ENCODE peak calls at places on chromosomes 13 and 19, in ten cellular contexts. W, U, D, E, X, K, C, Z, O and J are unnamed samples.

GRCh38 chr19:47704024-47704423 is 9.2 kb upstream of the EHD2 start:
- DNase-seq in W (no peak), U (peak), D (no peak), E (peak), X (no peak), K (no peak), C (no peak), Z (no peak), O (no peak), J (peak)

GRCh38 chr19:10544753-10545251 is 1.1 kb downstream of the ATG4D start:
- DNase-seq in W (no peak), U (no peak), D (no peak), E (no peak), X (no peak), K (peak), C (no peak), Z (no peak), O (no peak), J (no peak)

GRCh38 chr19:3029070-3029923 is at the start of gene TLE2:
- DNase-seq in W (no peak), U (no peak), D (no peak), E (no peak), X (no peak), K (peak), C (no peak), Z (no peak), O (peak), J (no peak)

GRCh38 chr13:95301947-95302386 is 716 bp upstream of the ABCC4 start:
- DNase-seq in W (no peak), U (peak), D (no peak), E (peak), X (no peak), K (no peak), C (no peak), Z (no peak), O (no peak), J (peak)

GRCh38 chr19:6590458-6591319 is at the start of gene CD70:
- DNase-seq in W (no peak), U (no peak), D (no peak), E (no peak), X (no peak), K (peak), C (peak), Z (no peak), O (peak), J (no peak)

GRCh38 chr13:74132152-74132767 is 1.9 kb downstream of the KLF12 start:
- DNase-seq in W (no peak), U (peak), D (no peak), E (peak), X (peak), K (no peak), C (no peak), Z (no peak), O (no peak), J (peak)

GRCh38 chr19:38597075-38597474 is 20.7 kb downstream of the MAP4K1 start:
- DNase-seq in W (no peak), U (no peak), D (no peak), E (no peak), X (no peak), K (no peak), C (no peak), Z (no peak), O (no peak), J (no peak)

GRCh38 chr13:86846501-86846900 is 824.7 kb upstream of the SLITRK5 start:
- DNase-seq in W (no peak), U (no peak), D (no peak), E (no peak), X (no peak), K (no peak), C (no peak), Z (no peak), O (no peak), J (peak)

GRCh38 chr13:80313668-80314278 is 27.2 kb downstream of the SPRY2 start:
- DNase-seq in W (no peak), U (no peak), D (no peak), E (no peak), X (no peak), K (no peak), C (no peak), Z (no peak), O (no peak), J (no peak)

GRCh38 chr19:34365463-34366401 is 736 bp downstream of the GPI start:
- DNase-seq in W (no peak), U (peak), D (peak), E (no peak), X (peak), K (peak), C (peak), Z (no peak), O (peak), J (peak)

GRCh38 chr13:112510002-112510780 is 77.8 kb downstream of the TUBGCP3 start:
- DNase-seq in W (peak), U (peak), D (no peak), E (peak), X (peak), K (peak), C (peak), Z (no peak), O (no peak), J (peak)

GRCh38 chr19:44304659-44305193 is at the start of gene ZNF235:
- DNase-seq in W (peak), U (peak), D (peak), E (peak), X (peak), K (peak), C (peak), Z (peak), O (peak), J (peak)

GRCh38 chr13:102993348-102993747 is 72.9 kb downstream of the SLC10A2 start:
- DNase-seq in W (no peak), U (no peak), D (no peak), E (no peak), X (no peak), K (no peak), C (no peak), Z (no peak), O (no peak), J (no peak)

GRCh38 chr19:5501907-5502306 is 46.7 kb downstream of the ZNRF4 start:
- DNase-seq in W (no peak), U (no peak), D (no peak), E (no peak), X (no peak), K (no peak), C (no peak), Z (no peak), O (no peak), J (no peak)

GRCh38 chr13:109100705-109101104 is 471.3 kb downstream of the MYO16 start:
- DNase-seq in W (no peak), U (no peak), D (no peak), E (no peak), X (no peak), K (no peak), C (no peak), Z (no peak), O (no peak), J (peak)

GRCh38 chr19:10749435-10750384 is 31.8 kb downstream of the DNM2 start:
- DNase-seq in W (no peak), U (no peak), D (no peak), E (no peak), X (no peak), K (no peak), C (no peak), Z (no peak), O (no peak), J (no peak)

GRCh38 chr13:41222259-41222852 is 28.0 kb upstream of the KBTBD7 start:
- DNase-seq in W (no peak), U (peak), D (peak), E (peak), X (peak), K (peak), C (peak), Z (no peak), O (no peak), J (peak)

GRCh38 chr13:67119481-67119883 is 110.7 kb downstream of the PCDH9 start:
- DNase-seq in W (peak), U (peak), D (no peak), E (peak), X (peak), K (no peak), C (no peak), Z (no peak), O (no peak), J (peak)

GRCh38 chr13:67763316-67763715 is 533.2 kb upstream of the PCDH9 start:
- DNase-seq in W (no peak), U (no peak), D (no peak), E (no peak), X (no peak), K (no peak), C (no peak), Z (no peak), O (no peak), J (no peak)

GRCh38 chr19:34171539-34171876 is 796 bp upstream of the LSM14A start:
- DNase-seq in W (no peak), U (peak), D (no peak), E (peak), X (peak), K (no peak), C (peak), Z (no peak), O (no peak), J (peak)

GRCh38 chr19:43423779-43424178 is 9.1 kb downstream of the TEX101 start:
- DNase-seq in W (no peak), U (no peak), D (no peak), E (no peak), X (no peak), K (peak), C (no peak), Z (peak), O (no peak), J (no peak)

GRCh38 chr13:32010137-32010536 is 21.4 kb upstream of the FRY start:
- DNase-seq in W (no peak), U (no peak), D (no peak), E (peak), X (no peak), K (no peak), C (no peak), Z (no peak), O (no peak), J (no peak)

GRCh38 chr13:44879452-44880058 is 109.7 kb downstream of the NUFIP1 start:
- DNase-seq in W (peak), U (peak), D (no peak), E (peak), X (peak), K (peak), C (no peak), Z (no peak), O (no peak), J (peak)

GRCh38 chr13:31424130-31424729 is 224.5 kb downstream of the B3GLCT start:
- DNase-seq in W (peak), U (peak), D (peak), E (peak), X (peak), K (peak), C (peak), Z (peak), O (peak), J (peak)

GRCh38 chr13:29301027-29301426 is 294.5 kb downstream of the SLC7A1 start:
- DNase-seq in W (no peak), U (no peak), D (no peak), E (no peak), X (no peak), K (no peak), C (no peak), Z (no peak), O (no peak), J (no peak)
- TF ChIP-seq CTCF in W (no peak), U (no peak), D (no peak), E (no peak), X (no peak), K (no peak), C (no peak), Z (no peak), O (no peak), J (no peak)

GRCh38 chr19:51339687-51340656 is 2.0 kb downstream of the VSIG10L start:
- DNase-seq in W (peak), U (peak), D (peak), E (peak), X (peak), K (peak), C (peak), Z (peak), O (peak), J (peak)
- TF ChIP-seq CTCF in W (no peak), U (no peak), D (no peak), E (no peak), X (peak), K (peak), C (peak), Z (peak), O (peak), J (no peak)

GRCh38 chr19:35715355-35715809 is 2.4 kb upstream of the KMT2B start:
- DNase-seq in W (no peak), U (no peak), D (no peak), E (no peak), X (no peak), K (no peak), C (no peak), Z (no peak), O (no peak), J (no peak)

GRCh38 chr19:35715981-35716734 is 1.6 kb upstream of the KMT2B start:
- DNase-seq in W (no peak), U (peak), D (peak), E (peak), X (no peak), K (no peak), C (no peak), Z (peak), O (peak), J (peak)

GRCh38 chr19:35713904-35714440 is 3.8 kb upstream of the KMT2B start:
- DNase-seq in W (no peak), U (no peak), D (no peak), E (no peak), X (no peak), K (no peak), C (no peak), Z (no peak), O (no peak), J (no peak)

GRCh38 chr19:35712910-35713845 is 4.6 kb upstream of the KMT2B start:
- DNase-seq in W (no peak), U (no peak), D (no peak), E (no peak), X (no peak), K (no peak), C (no peak), Z (no peak), O (no peak), J (no peak)

DNA sequence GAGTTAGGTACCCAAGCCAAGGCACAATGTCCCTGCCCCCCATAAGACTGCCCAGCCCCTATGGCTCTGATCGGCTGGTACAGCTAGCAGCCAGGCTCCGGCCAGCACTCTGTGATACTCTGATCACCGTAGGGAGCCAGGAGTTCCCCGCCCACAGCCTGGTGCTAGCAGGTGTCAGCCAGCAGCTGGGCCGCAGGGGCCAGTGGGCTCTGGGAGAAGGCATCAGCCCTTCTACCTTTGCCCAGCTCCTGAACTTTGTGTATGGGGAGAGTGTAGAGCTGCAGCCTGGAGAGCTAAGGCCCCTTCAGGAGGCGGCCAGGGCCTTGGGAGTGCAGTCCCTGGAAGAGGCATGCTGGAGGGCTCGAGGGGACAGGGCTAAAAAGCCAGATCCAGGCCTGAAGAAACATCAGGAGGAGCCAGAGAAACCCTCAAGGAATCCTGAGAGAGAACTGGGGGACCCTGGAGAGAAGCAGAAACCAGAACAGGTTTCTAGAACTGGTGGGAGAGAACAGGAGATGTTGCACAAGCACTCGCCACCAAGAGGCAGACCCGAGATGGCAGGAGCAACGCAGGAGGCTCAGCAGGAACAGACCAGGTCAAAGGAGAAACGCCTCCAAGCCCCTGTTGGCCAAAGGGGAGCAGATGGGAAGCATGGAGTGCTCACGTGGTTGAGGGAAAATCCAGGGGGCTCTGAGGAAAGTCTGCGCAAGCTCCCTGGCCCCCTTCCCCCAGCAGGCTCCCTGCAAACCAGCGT is 3.0 kb upstream of the KMT2B start:
- DNase-seq in W (no peak), U (no peak), D (no peak), E (no peak), X (no peak), K (peak), C (no peak), Z (no peak), O (no peak), J (no peak)
- TF ChIP-seq CTCF in W (no peak), U (no peak), D (no peak), E (no peak), X (no peak), K (peak), C (no peak), Z (no peak), O (no peak), J (no peak)

GRCh38 chr19:8576273-8576993 is 809 bp downstream of the MYO1F start:
- DNase-seq in W (no peak), U (no peak), D (no peak), E (no peak), X (no peak), K (no peak), C (no peak), Z (no peak), O (no peak), J (no peak)
- TF ChIP-seq CTCF in W (no peak), U (no peak), D (no peak), E (no peak), X (no peak), K (no peak), C (no peak), Z (no peak), O (no peak), J (no peak)

GRCh38 chr19:29121684-29122083 is 91.3 kb downstream of the UQCRFS1 start:
- DNase-seq in W (no peak), U (no peak), D (no peak), E (no peak), X (peak), K (peak), C (peak), Z (no peak), O (peak), J (no peak)
- TF ChIP-seq CTCF in W (peak), U (peak), D (peak), E (no peak), X (peak), K (peak), C (peak), Z (no peak), O (peak), J (no peak)

GRCh38 chr13:23563085-23563484 is 7.1 kb upstream of the TNFRSF19 start:
- DNase-seq in W (no peak), U (no peak), D (no peak), E (no peak), X (no peak), K (no peak), C (no peak), Z (no peak), O (no peak), J (no peak)

GRCh38 chr13:23570099-23570926 is at the start of gene TNFRSF19:
- DNase-seq in W (no peak), U (peak), D (peak), E (peak), X (peak), K (peak), C (peak), Z (no peak), O (peak), J (peak)

GRCh38 chr13:23572836-23573235 is 2.6 kb downstream of the TNFRSF19 start:
- DNase-seq in W (no peak), U (no peak), D (no peak), E (no peak), X (no peak), K (no peak), C (no peak), Z (no peak), O (no peak), J (no peak)

GRCh38 chr13:23570931-23571330 is 719 bp downstream of the TNFRSF19 start:
- DNase-seq in W (no peak), U (peak), D (no peak), E (no peak), X (no peak), K (no peak), C (no peak), Z (no peak), O (no peak), J (peak)

GRCh38 chr13:23567792-23568480 is 2.3 kb upstream of the TNFRSF19 start:
- DNase-seq in W (no peak), U (no peak), D (no peak), E (peak), X (no peak), K (peak), C (peak), Z (no peak), O (no peak), J (no peak)
- TF ChIP-seq CTCF in W (no peak), U (no peak), D (peak), E (peak), X (no peak), K (peak), C (peak), Z (no peak), O (peak), J (peak)

GRCh38 chr13:111474136-111475002 is 153.9 kb downstream of the TEX29 start:
- DNase-seq in W (no peak), U (peak), D (no peak), E (peak), X (peak), K (peak), C (peak), Z (no peak), O (no peak), J (peak)
- TF ChIP-seq CTCF in W (peak), U (peak), D (peak), E (peak), X (peak), K (peak), C (peak), Z (peak), O (peak), J (peak)

GRCh38 chr13:50643055-50643454 is 200.4 kb downstream of the DLEU7 start:
- DNase-seq in W (no peak), U (no peak), D (no peak), E (no peak), X (no peak), K (no peak), C (no peak), Z (no peak), O (no peak), J (no peak)

GRCh38 chr13:50646070-50646469 is 197.4 kb downstream of the DLEU7 start:
- DNase-seq in W (peak), U (no peak), D (no peak), E (peak), X (no peak), K (no peak), C (no peak), Z (no peak), O (no peak), J (peak)

GRCh38 chr13:50645092-50645491 is 198.4 kb downstream of the DLEU7 start:
- DNase-seq in W (no peak), U (peak), D (no peak), E (peak), X (no peak), K (no peak), C (no peak), Z (no peak), O (no peak), J (peak)

DNA sequence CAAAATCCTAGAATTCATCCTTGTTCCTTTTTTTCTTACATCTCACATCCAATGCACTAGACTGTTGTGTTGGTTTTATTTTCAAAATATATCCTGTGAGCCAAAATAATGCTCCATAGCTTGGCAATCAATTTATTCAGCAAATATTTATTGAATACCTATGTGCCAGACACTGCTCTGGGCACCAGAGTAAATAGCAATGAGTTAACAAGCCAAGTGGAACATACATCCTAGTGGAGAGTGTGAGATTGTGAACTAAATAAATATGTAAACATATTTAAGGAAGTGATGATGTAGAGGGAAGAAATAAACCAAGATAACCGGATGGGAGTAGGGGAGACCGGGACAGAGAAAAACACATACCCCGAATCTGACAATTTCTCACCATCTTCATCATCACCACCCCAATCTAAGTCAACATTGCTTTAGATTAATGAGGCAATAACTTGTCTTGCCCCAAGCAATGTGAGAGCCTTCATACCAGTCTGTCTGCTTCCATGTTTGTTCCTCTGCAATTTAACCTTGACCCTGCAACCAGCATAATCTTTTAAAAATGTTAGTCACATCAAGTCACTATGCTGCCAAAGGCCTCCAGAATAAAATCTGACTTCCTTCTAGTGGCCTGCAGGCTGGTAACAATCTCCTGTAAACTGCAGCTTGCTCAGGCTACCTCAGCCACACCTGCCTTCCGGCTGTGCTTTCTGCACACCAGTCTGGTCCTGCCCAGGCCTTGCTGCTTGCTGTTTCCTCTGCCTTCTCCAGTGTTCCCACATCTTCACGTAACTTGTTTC is 199.2 kb downstream of the DLEU7 start:
- DNase-seq in W (no peak), U (no peak), D (no peak), E (no peak), X (no peak), K (no peak), C (no peak), Z (no peak), O (no peak), J (no peak)
- TF ChIP-seq CTCF in W (no peak), U (no peak), D (no peak), E (no peak), X (no peak), K (no peak), C (no peak), Z (no peak), O (no peak), J (no peak)

GRCh38 chr13:21670006-21670882 is 629 bp upstream of the FGF9 start:
- DNase-seq in W (no peak), U (peak), D (peak), E (peak), X (peak), K (peak), C (peak), Z (no peak), O (peak), J (peak)
- TF ChIP-seq CTCF in W (peak), U (no peak), D (no peak), E (peak), X (peak), K (no peak), C (peak), Z (no peak), O (no peak), J (no peak)